ENCODE peak calls at places on chromosomes 16 and 17, in nine cellular contexts. Z, I, D, F, N, M, V, G and H are unnamed samples.

GRCh38 chr16:70267516-70267915 is 15.8 kb upstream of the EXOSC6 start:
- DNase-seq in I (peak), D (peak), Z (no peak), G (peak), M (no peak), N (peak), F (no peak), V (peak), H (no peak)

GRCh38 chr16:68417711-68418301 is 30.5 kb downstream of the SMPD3 start:
- DNase-seq in M (no peak), G (peak), I (no peak), V (no peak), Z (peak), D (no peak), N (no peak), F (peak), H (no peak)

GRCh38 chr16:546909-547770 is 13.1 kb upstream of the PRR35 start:
- DNase-seq in D (peak), M (peak), G (peak), V (peak), F (peak), N (peak), I (peak), Z (peak), H (no peak)

GRCh38 chr16:84069540-84069939 is 26.9 kb upstream of the SLC38A8 start:
- DNase-seq in G (no peak), N (no peak), Z (no peak), I (no peak), M (no peak), F (no peak), D (no peak), V (no peak), H (no peak)

GRCh38 chr17:49214665-49215360 is 4.3 kb downstream of the ABI3 start:
- DNase-seq in V (no peak), M (no peak), G (peak), F (peak), Z (no peak), N (no peak), I (no peak), D (peak), H (no peak)

GRCh38 chr17:12386240-12386639 is 279.4 kb upstream of the MYOCD start:
- DNase-seq in G (no peak), M (no peak), F (no peak), V (no peak), D (no peak), I (no peak), N (no peak), Z (no peak), H (no peak)

GRCh38 chr16:27424772-27425498 is 23.0 kb downstream of the IL21R start:
- DNase-seq in M (no peak), Z (no peak), V (no peak), I (no peak), G (peak), D (no peak), F (no peak), N (no peak), H (no peak)

GRCh38 chr17:59362811-59363205 is 31.4 kb downstream of the YPEL2 start:
- DNase-seq in G (no peak), N (no peak), D (no peak), V (peak), F (no peak), Z (no peak), I (no peak), M (no peak), H (no peak)

GRCh38 chr16:72464052-72464451 is 292.1 kb upstream of the PMFBP1 start:
- DNase-seq in V (no peak), M (no peak), G (no peak), I (no peak), F (no peak), Z (no peak), N (no peak), D (no peak), H (no peak)

GRCh38 chr17:9209781-9210370 is 188.6 kb downstream of the NTN1 start:
- DNase-seq in F (no peak), N (peak), M (no peak), V (no peak), G (no peak), Z (no peak), D (no peak), I (no peak), H (no peak)

GRCh38 chr17:82317394-82318168 is at the start of gene CD7:
- DNase-seq in Z (no peak), M (peak), G (no peak), V (no peak), N (no peak), D (no peak), I (peak), F (no peak), H (no peak)

GRCh38 chr16:3554351-3554928 is 22.8 kb downstream of the NLRC3 start:
- DNase-seq in D (no peak), F (no peak), M (no peak), V (no peak), G (no peak), I (no peak), Z (no peak), N (no peak), H (no peak)

GRCh38 chr16:91484-91883 is 13.5 kb downstream of the MPG start:
- DNase-seq in G (no peak), Z (peak), M (no peak), V (peak), N (no peak), D (no peak), F (no peak), I (no peak), H (no peak)

GRCh38 chr16:17345043-17345442 is 125.7 kb downstream of the XYLT1 start:
- DNase-seq in Z (peak), V (peak), M (no peak), G (no peak), F (no peak), D (no peak), N (no peak), I (no peak), H (no peak)

GRCh38 chr17:74403512-74404137 is 28.3 kb upstream of the GPRC5C start:
- DNase-seq in M (no peak), I (no peak), Z (no peak), D (peak), F (no peak), G (no peak), V (no peak), N (peak), H (no peak)

GRCh38 chr16:62068747-62069146 is 32.5 kb upstream of the CDH8 start:
- DNase-seq in V (no peak), M (no peak), I (peak), G (no peak), F (no peak), D (peak), Z (no peak), N (peak), H (no peak)

GRCh38 chr17:67491009-67491677 is 114.1 kb downstream of the PITPNC1 start:
- DNase-seq in M (peak), Z (peak), V (peak), F (peak), I (peak), G (peak), D (peak), N (peak), H (peak)

GRCh38 chr16:12314786-12315185 is 338.3 kb downstream of the SNX29 start:
- DNase-seq in N (no peak), I (no peak), F (no peak), M (no peak), D (no peak), V (no peak), Z (no peak), G (no peak), H (peak)

GRCh38 chr16:13957197-13958078 is 37.5 kb downstream of the ERCC4 start:
- DNase-seq in D (peak), M (peak), Z (peak), I (peak), N (peak), G (peak), V (peak), F (peak), H (peak)

GRCh38 chr16:72246423-72246822 is 74.5 kb upstream of the PMFBP1 start:
- DNase-seq in I (no peak), D (no peak), Z (no peak), G (no peak), N (no peak), M (no peak), F (no peak), V (no peak), H (no peak)

GRCh38 chr16:82587289-82587688 is 39.5 kb upstream of the CDH13 start:
- DNase-seq in D (no peak), F (no peak), G (no peak), I (no peak), M (no peak), Z (no peak), V (no peak), N (no peak), H (no peak)

GRCh38 chr17:30379303-30380105 is 777 bp downstream of the CPD start:
- DNase-seq in D (peak), I (peak), Z (peak), V (no peak), F (peak), N (peak), M (peak), G (peak), H (no peak)

GRCh38 chr17:7851438-7852261 is 3.2 kb upstream of the TMEM88 start:
- DNase-seq in M (peak), N (peak), G (peak), D (peak), V (peak), F (peak), I (peak), Z (peak), H (no peak)

GRCh38 chr17:28563475-28563874 is 7.8 kb downstream of the PIGS start:
- DNase-seq in M (no peak), I (no peak), Z (no peak), V (peak), D (no peak), G (no peak), N (no peak), F (no peak), H (no peak)

GRCh38 chr16:56011808-56012478 is 136.8 kb upstream of the CES5A start:
- DNase-seq in V (no peak), Z (no peak), D (no peak), M (no peak), F (no peak), I (no peak), G (no peak), N (no peak), H (no peak)

GRCh38 chr17:82330322-82331239 is 3.0 kb downstream of the SECTM1 start:
- DNase-seq in V (peak), Z (no peak), F (peak), M (peak), I (peak), N (no peak), G (peak), D (peak), H (no peak)

GRCh38 chr17:75902406-75902805 is 2.3 kb downstream of the MRPL38 start:
- DNase-seq in V (no peak), D (no peak), G (no peak), F (no peak), M (no peak), Z (no peak), I (no peak), N (no peak), H (no peak)

GRCh38 chr17:50586421-50587247 is 26.1 kb downstream of the CACNA1G start:
- DNase-seq in Z (no peak), I (no peak), F (no peak), M (no peak), V (no peak), N (peak), G (no peak), D (no peak), H (no peak)

DNA sequence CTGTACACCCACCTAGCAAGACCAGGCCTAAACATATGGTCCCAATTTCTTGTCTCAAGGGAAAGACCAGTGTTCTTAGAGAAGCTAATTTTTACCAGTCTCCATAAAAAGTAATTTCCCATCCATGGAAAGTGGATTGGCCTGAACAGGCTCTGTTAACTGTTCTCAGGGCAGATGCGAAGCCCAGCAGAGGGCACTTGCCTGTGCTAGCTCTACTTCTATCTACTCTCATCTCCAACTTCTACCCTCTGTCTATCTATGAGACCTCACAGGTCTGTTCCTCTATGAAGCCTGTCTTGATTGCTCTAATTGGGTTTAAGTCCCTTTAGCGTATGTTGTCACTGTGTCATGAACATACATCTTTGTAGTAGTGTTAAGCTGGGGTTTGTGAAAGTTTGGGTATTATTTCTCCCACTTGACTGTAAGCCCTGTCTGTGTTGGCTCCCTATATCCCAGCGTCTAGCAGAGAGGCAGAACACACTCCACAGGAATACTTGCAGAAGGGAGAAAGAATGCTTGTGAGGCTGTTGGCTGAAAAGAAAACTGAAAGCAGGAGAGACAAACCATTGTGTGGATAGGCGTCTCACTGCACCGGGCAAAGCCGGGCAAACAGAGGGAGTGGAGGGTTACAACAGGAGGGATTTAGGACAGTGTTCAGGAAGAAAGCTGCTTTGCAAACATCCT is 167.2 kb upstream of the MAF start:
- DNase-seq in G (no peak), I (no peak), M (no peak), N (peak), D (no peak), V (peak), F (no peak), Z (no peak), H (no peak)
- TF ChIP-seq CTCF in G (peak), I (no peak), M (no peak), N (peak), D (no peak), V (peak), F (no peak), Z (peak), H (peak)

GRCh38 chr17:43949777-43950176 is 4.0 kb downstream of the PYY start:
- DNase-seq in I (no peak), D (no peak), Z (no peak), N (peak), M (no peak), V (peak), F (no peak), G (no peak), H (no peak)
- TF ChIP-seq CTCF in I (no peak), D (peak), Z (no peak), N (peak), M (no peak), V (no peak), F (no peak), G (no peak), H (no peak)

DNA sequence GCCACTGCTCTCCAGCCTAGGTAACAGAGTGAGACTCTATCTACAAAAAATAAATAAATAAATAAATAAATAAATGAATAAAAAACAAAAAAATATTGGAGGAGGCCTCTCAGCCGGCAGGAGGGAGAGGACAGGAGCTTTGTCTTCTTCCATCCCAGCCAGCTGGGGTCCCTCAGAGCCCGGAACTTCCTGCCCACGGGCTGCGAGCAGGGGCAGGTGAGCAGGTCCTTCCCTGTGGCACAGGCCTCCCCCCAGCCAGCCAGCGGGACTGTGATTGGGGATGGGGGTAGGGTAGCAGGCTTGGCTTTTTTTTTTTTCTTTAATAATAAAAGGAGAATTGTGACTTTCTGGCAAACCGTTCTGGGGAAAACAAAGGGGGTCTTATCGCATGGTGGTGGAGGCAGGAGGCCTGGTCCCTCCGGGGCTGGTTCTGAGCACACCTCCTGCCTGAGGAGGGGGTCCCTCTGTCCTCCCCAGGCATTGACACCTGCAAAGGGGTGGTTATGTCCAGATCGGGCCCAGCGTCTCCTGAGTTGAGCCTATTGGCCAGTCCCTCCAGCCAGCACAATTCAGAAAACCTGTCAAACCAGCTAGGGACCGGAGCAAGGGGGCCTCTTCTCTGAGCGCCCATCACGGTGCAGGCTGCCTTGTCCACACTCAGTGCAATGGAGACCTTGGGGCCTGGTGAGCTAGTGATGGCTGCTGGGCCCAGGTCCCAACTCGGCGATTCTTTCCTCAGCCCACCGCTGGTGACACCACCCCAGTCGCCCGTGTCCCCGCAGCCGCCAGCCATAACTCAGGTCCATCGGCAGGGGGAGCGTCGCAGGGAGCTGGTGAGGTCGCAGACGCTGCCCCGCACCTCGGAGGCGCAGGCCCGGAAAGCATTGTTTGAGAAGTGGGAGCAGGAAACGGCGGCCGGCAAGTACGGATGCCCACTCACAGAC is 10.3 kb downstream of the SMTNL2 start:
- DNase-seq in I (no peak), Z (no peak), G (peak), M (peak), D (peak), V (no peak), N (peak), F (peak), H (no peak)
- TF ChIP-seq CTCF in I (no peak), Z (peak), G (peak), M (peak), D (no peak), V (no peak), N (peak), F (peak), H (no peak)

DNA sequence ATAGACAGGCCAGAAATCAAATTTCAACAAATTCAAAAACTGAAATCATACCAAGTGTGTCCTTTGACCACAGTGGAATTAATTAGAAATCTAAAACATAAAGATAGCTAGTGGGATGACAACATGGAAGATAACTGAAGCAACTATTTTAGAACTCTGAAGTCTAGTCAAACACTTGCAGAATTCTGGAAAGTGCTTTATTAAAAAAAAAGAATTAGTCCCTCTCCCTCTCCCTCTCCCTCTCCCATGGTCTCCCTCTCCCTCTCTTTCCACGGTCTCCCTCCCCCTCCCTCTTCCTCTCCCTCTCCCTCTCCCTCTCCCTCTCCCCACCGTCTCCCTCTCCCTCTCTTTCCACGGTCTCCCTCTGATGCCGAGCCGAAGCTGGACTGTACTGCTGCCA is 6.7 kb upstream of the OR4D1 start:
- DNase-seq in F (no peak), Z (no peak), M (no peak), N (no peak), G (no peak), I (no peak), V (no peak), D (no peak), H (no peak)
- TF ChIP-seq CTCF in F (no peak), Z (no peak), M (no peak), N (no peak), G (no peak), I (no peak), V (no peak), D (no peak), H (no peak)

DNA sequence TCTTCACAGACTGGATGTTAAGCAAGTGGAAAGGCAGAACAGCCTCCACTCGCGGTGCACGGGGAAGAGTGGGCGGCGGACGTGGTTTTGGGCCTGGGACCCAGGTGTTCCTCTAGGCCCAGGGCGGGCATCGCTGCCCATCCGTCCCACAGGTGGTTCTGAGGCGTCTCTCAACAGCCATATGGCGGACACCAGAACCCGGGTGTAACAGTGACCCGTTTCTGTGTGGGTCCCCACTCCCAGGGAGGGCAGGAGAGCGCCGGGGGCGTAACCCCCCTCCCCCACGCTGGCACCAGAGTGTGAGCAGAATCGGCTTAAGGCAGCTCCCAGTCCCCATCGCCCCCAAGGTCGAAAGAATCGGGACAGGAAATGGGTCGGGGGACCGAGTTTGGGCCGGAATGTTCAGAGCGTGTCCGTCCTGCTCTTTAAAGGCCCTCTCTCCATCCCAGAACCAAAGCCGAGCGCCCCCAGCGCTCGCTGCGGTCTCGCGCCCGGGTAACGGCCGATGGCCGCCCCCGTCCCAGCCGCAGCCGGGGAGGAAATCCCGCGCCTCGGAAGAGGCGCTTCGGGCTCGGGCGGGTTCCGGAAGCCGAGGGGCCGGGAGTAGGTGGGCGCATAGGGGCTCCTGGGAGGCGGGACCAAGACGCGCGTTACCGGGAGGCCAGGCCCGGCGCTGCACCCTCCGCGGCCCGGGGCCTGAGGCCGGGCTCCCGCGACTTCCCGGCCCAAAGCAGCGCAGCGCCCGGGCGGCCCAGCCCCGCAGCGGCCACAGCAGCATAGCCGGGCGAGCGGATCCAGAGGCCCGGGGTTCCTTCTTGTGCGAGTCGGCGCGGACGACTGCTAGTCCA is at the start of gene TK2:
- DNase-seq in M (peak), G (peak), N (peak), F (peak), V (peak), Z (peak), D (peak), I (peak), H (no peak)
- TF ChIP-seq CTCF in M (peak), G (peak), N (peak), F (peak), V (peak), Z (peak), D (peak), I (no peak), H (peak)

GRCh38 chr17:17213775-17214174 is 7.6 kb upstream of the PLD6 start:
- DNase-seq in V (no peak), D (no peak), F (no peak), Z (no peak), I (no peak), N (no peak), M (no peak), G (no peak), H (no peak)

GRCh38 chr17:17214646-17215436 is 8.7 kb upstream of the PLD6 start:
- DNase-seq in V (no peak), F (no peak), D (no peak), G (no peak), I (no peak), M (peak), N (no peak), Z (no peak), H (no peak)

GRCh38 chr17:17215575-17215974 is 9.4 kb upstream of the PLD6 start:
- DNase-seq in I (no peak), M (no peak), D (no peak), Z (no peak), V (no peak), F (no peak), G (no peak), N (no peak), H (no peak)

GRCh38 chr17:17216236-17216635 is 10.1 kb upstream of the PLD6 start:
- DNase-seq in Z (no peak), M (peak), I (no peak), G (no peak), D (no peak), V (no peak), F (no peak), N (no peak), H (no peak)

GRCh38 chr17:17216776-17217175 is 10.6 kb upstream of the PLD6 start:
- DNase-seq in N (no peak), F (no peak), Z (no peak), D (peak), M (peak), I (no peak), G (no peak), V (no peak), H (no peak)
- TF ChIP-seq CTCF in N (peak), F (no peak), Z (no peak), D (peak), M (no peak), I (no peak), G (no peak), V (no peak), H (no peak)